ENCODE peak calls at places on chromosome 7, in five cellular contexts. T is cardiac fibroblast, Q is HS-27A, F is cardiac muscle cell, R is amniotic stem cell. D is an unnamed sample.

GRCh38 chr7:130290745-130291144 is 2.2 kb upstream of the CPA4 start:
- DNase-seq in T (peak), Q (peak), F (no peak), R (no peak), D (peak)

GRCh38 chr7:55150166-55150565 is 131.3 kb downstream of the EGFR start:
- DNase-seq in T (no peak), Q (no peak), F (no peak), R (no peak), D (no peak)

GRCh38 chr7:145848691-145849090 is 267.9 kb upstream of the CNTNAP2 start:
- DNase-seq in T (peak), Q (no peak), F (peak), R (no peak), D (no peak)

GRCh38 chr7:2470204-2471021 is 5.8 kb downstream of the GRIFIN start:
- DNase-seq in T (no peak), Q (no peak), F (no peak), R (no peak), D (no peak)

GRCh38 chr7:2120841-2121830 is 111.6 kb downstream of the MAD1L1 start:
- DNase-seq in T (no peak), Q (no peak), F (no peak), R (no peak), D (no peak)

GRCh38 chr7:97043281-97043680 is 18.6 kb upstream of the DLX5 start:
- DNase-seq in T (no peak), Q (no peak), F (no peak), R (no peak), D (no peak)

GRCh38 chr7:54705436-54705835 is 53.6 kb downstream of the SEC61G start:
- DNase-seq in T (peak), Q (peak), F (no peak), R (no peak), D (peak)

GRCh38 chr7:131629203-131629871 is 72.9 kb upstream of the PODXL start:
- DNase-seq in T (peak), Q (no peak), F (no peak), R (no peak), D (peak)

GRCh38 chr7:151866028-151866427 is 10.9 kb downstream of the PRKAG2 start:
- DNase-seq in T (no peak), Q (no peak), F (no peak), R (no peak), D (no peak)

GRCh38 chr7:21355406-21355874 is 72.4 kb upstream of the SP4 start:
- DNase-seq in T (no peak), Q (no peak), F (no peak), R (no peak), D (no peak)

GRCh38 chr7:1665721-1666250 is 4.3 kb upstream of the ELFN1 start:
- DNase-seq in T (peak), Q (no peak), F (peak), R (no peak), D (peak)

GRCh38 chr7:24786306-24786705 is 29.0 kb upstream of the GSDME start:
- DNase-seq in T (peak), Q (no peak), F (no peak), R (no peak), D (no peak)

GRCh38 chr7:8175929-8176369 is 86.0 kb downstream of the ICA1 start:
- DNase-seq in T (no peak), Q (no peak), F (no peak), R (no peak), D (no peak)

GRCh38 chr7:51316262-51316665 is 345 bp downstream of the COBL start:
- DNase-seq in T (no peak), Q (no peak), F (no peak), R (no peak), D (no peak)

GRCh38 chr7:1056006-1056784 is 11.8 kb downstream of the GPR146 start:
- DNase-seq in T (no peak), Q (no peak), F (no peak), R (no peak), D (peak)

GRCh38 chr7:114508096-114508495 is 93.5 kb downstream of the FOXP2 start:
- DNase-seq in T (no peak), Q (no peak), F (no peak), R (no peak), D (no peak)

GRCh38 chr7:50733552-50733951 is 49.1 kb downstream of the GRB10 start:
- DNase-seq in T (peak), Q (no peak), F (no peak), R (no peak), D (no peak)

GRCh38 chr7:152086513-152086912 is 61.0 kb downstream of the GALNT11 start:
- DNase-seq in T (no peak), Q (no peak), F (no peak), R (no peak), D (peak)

GRCh38 chr7:65972976-65973375 is 9.0 kb downstream of the GUSB start:
- DNase-seq in T (no peak), Q (no peak), F (no peak), R (no peak), D (no peak)

GRCh38 chr7:11130012-11130411 is 156.3 kb downstream of the PHF14 start:
- DNase-seq in T (peak), Q (peak), F (no peak), R (peak), D (peak)

GRCh38 chr7:158403013-158403821 is 184.4 kb downstream of the PTPRN2 start:
- DNase-seq in T (no peak), Q (no peak), F (no peak), R (no peak), D (no peak)

GRCh38 chr7:143967398-143967797 is 12.8 kb downstream of the OR2F1 start:
- DNase-seq in T (no peak), Q (no peak), F (no peak), R (no peak), D (no peak)

GRCh38 chr7:53306846-53307245 is 271.4 kb downstream of the POM121L12 start:
- DNase-seq in T (no peak), Q (no peak), F (no peak), R (no peak), D (no peak)

GRCh38 chr7:102282465-102283362 is 4.0 kb upstream of the SH2B2 start:
- DNase-seq in T (no peak), Q (no peak), F (no peak), R (no peak), D (no peak)

GRCh38 chr7:90266808-90267207 is 21.8 kb downstream of the CFAP69 start:
- DNase-seq in T (peak), Q (no peak), F (no peak), R (no peak), D (peak)